ENCODE peak calls at places on chromosomes 1 and 21, in four cellular contexts. One of them, this sample, is unnamed.
A peak's percentile ranks its signal among the peaks of the same experiment; 100 is the strongest.

GRCh38 chr1:175307160-175307559 is 114.6 kb upstream of the KIAA0040 start:
- DNase-seq in caudate nucleus: no peak
- DNase-seq in Right ventricle myocardium superior: no peak
- DNase-seq in A549: no peak
- DNase-seq in this sample: no peak

GRCh38 chr1:111441573-111442192 is 7.4 kb downstream of the WDR77 start:
- DNase-seq in caudate nucleus: peak; percentile 10
- DNase-seq in Right ventricle myocardium superior: no peak
- DNase-seq in A549: no peak
- DNase-seq in this sample: peak; percentile 10

GRCh38 chr1:97063532-97063931 is 341.9 kb downstream of the PTBP2 start:
- DNase-seq in caudate nucleus: no peak
- DNase-seq in Right ventricle myocardium superior: no peak
- DNase-seq in A549: no peak
- DNase-seq in this sample: no peak

GRCh38 chr1:27672750-27673112 is 739 bp upstream of the IFI6 start:
- DNase-seq in caudate nucleus: no peak
- DNase-seq in Right ventricle myocardium superior: no peak
- DNase-seq in A549: no peak
- DNase-seq in this sample: no peak

GRCh38 chr1:44571712-44572571 is 102.3 kb downstream of the TMEM53 start:
- DNase-seq in caudate nucleus: peak; percentile 13
- DNase-seq in Right ventricle myocardium superior: no peak
- DNase-seq in A549: peak; percentile 46
- DNase-seq in this sample: peak; percentile 48

GRCh38 chr1:216502528-216503162 is 79.4 kb upstream of the USH2A start:
- DNase-seq in caudate nucleus: peak; percentile 12
- DNase-seq in Right ventricle myocardium superior: no peak
- DNase-seq in A549: no peak
- DNase-seq in this sample: peak; percentile 27

GRCh38 chr1:154808261-154808908 is 61.7 kb downstream of the KCNN3 start:
- DNase-seq in caudate nucleus: no peak
- DNase-seq in Right ventricle myocardium superior: no peak
- DNase-seq in A549: no peak
- DNase-seq in this sample: no peak

GRCh38 chr21:45235488-45235887 is 52.2 kb downstream of the POFUT2 start:
- DNase-seq in caudate nucleus: no peak
- DNase-seq in Right ventricle myocardium superior: no peak
- DNase-seq in A549: no peak
- DNase-seq in this sample: no peak

GRCh38 chr21:41864311-41865001 is 14.7 kb downstream of the PRDM15 start:
- DNase-seq in caudate nucleus: no peak
- DNase-seq in Right ventricle myocardium superior: no peak
- DNase-seq in A549: no peak
- DNase-seq in this sample: no peak

GRCh38 chr1:167805041-167805556 is 83.3 kb downstream of the MPZL1 start:
- DNase-seq in caudate nucleus: no peak
- DNase-seq in Right ventricle myocardium superior: no peak
- DNase-seq in A549: no peak
- DNase-seq in this sample: no peak

GRCh38 chr1:153023109-153023508 is 7.9 kb upstream of the SPRR1B start:
- DNase-seq in caudate nucleus: no peak
- DNase-seq in Right ventricle myocardium superior: no peak
- DNase-seq in A549: no peak
- DNase-seq in this sample: no peak

GRCh38 chr21:39381009-39381408 is 32.1 kb upstream of the HMGN1 start:
- DNase-seq in caudate nucleus: no peak
- DNase-seq in Right ventricle myocardium superior: no peak
- DNase-seq in A549: no peak
- DNase-seq in this sample: no peak

GRCh38 chr1:82962658-82963057 is 1036.3 kb downstream of the TTLL7 start:
- DNase-seq in caudate nucleus: no peak
- DNase-seq in Right ventricle myocardium superior: no peak
- DNase-seq in A549: no peak
- DNase-seq in this sample: no peak

GRCh38 chr1:87394462-87394861 is 65.8 kb downstream of the LMO4 start:
- DNase-seq in caudate nucleus: no peak
- DNase-seq in Right ventricle myocardium superior: no peak
- DNase-seq in A549: no peak
- DNase-seq in this sample: no peak

GRCh38 chr1:54490361-54491248 is 57.4 kb upstream of the ACOT11 start:
- DNase-seq in caudate nucleus: peak; percentile 31
- DNase-seq in Right ventricle myocardium superior: peak; percentile 62
- DNase-seq in A549: no peak
- DNase-seq in this sample: no peak

GRCh38 chr1:218400624-218401023 is 55.5 kb downstream of the TGFB2 start:
- DNase-seq in caudate nucleus: no peak
- DNase-seq in Right ventricle myocardium superior: no peak
- DNase-seq in A549: no peak
- DNase-seq in this sample: no peak

GRCh38 chr1:192951961-192952460 is 107.1 kb downstream of the UCHL5 start:
- DNase-seq in caudate nucleus: no peak
- DNase-seq in Right ventricle myocardium superior: no peak
- DNase-seq in A549: no peak
- DNase-seq in this sample: no peak

GRCh38 chr1:2154022-2154421 is 40.5 kb downstream of the FAAP20 start:
- DNase-seq in caudate nucleus: no peak
- DNase-seq in Right ventricle myocardium superior: no peak
- DNase-seq in A549: no peak
- DNase-seq in this sample: no peak

GRCh38 chr1:152244576-152244975 is 20.6 kb upstream of the HRNR start:
- DNase-seq in caudate nucleus: no peak
- DNase-seq in Right ventricle myocardium superior: no peak
- DNase-seq in A549: no peak
- DNase-seq in this sample: no peak

GRCh38 chr1:10646347-10646861 is 150.0 kb downstream of the CASZ1 start:
- DNase-seq in caudate nucleus: peak; percentile 11
- DNase-seq in Right ventricle myocardium superior: peak; percentile 71
- DNase-seq in A549: peak; percentile 31
- DNase-seq in this sample: no peak

This sample was measured in putamen.